ENCODE peak calls at places on chromosomes 12 and 14, in ten cellular contexts. L is Panc1, J is Caco-2, S is mesenchymal stem cell, M is lower lobe of right lung, C is cardiac muscle cell, H is heart right ventricle, O is IMR-90, N is transverse colon, Y is K562. I is an unnamed sample. For H3K9me3, the result is how much of the 10 kb centered on the place peaks cover.

GRCh38 chr12:24913130-24913529 is 35.8 kb downstream of the BCAT1 start:
- DNase-seq in S (no peak), O (no peak), L (no peak), C (no peak), M (no peak), J (no peak), N (no peak), Y (no peak), H (no peak), I (no peak)

GRCh38 chr12:77685112-77685511 is 145.6 kb upstream of the NAV3 start:
- DNase-seq in M (no peak), O (peak), H (no peak), S (peak), Y (no peak), C (peak), L (peak), J (peak), N (peak), I (peak)

GRCh38 chr12:124814741-124815613 is 48.7 kb downstream of the SCARB1 start:
- DNase-seq in M (peak), N (peak), L (no peak), Y (no peak), O (no peak), H (no peak), J (no peak), S (peak), C (peak), I (no peak)

GRCh38 chr14:67240168-67240932 is 885 bp upstream of the PALS1 start:
- DNase-seq in L (no peak), N (peak), H (peak), Y (no peak), O (peak), M (peak), J (peak), S (no peak), C (peak), I (no peak)

GRCh38 chr12:4830568-4830967 is 79.1 kb upstream of the KCNA1 start:
- DNase-seq in L (no peak), Y (no peak), H (no peak), M (no peak), S (no peak), N (no peak), J (no peak), O (no peak), C (peak), I (no peak)

GRCh38 chr12:65464930-65465329 is 186.4 kb downstream of the MSRB3 start:
- DNase-seq in J (no peak), N (peak), S (peak), M (no peak), O (peak), C (peak), Y (no peak), H (no peak), L (no peak), I (no peak)

GRCh38 chr12:114092981-114093380 is 126.9 kb upstream of the RBM19 start:
- DNase-seq in C (no peak), H (no peak), O (no peak), N (no peak), J (no peak), M (no peak), L (no peak), Y (no peak), S (no peak), I (no peak)

GRCh38 chr12:121673013-121673441 is 3.6 kb upstream of the MORN3 start:
- DNase-seq in J (peak), M (no peak), N (peak), H (no peak), S (peak), Y (peak), C (no peak), O (no peak), L (no peak), I (peak)

GRCh38 chr14:81427348-81428058 is 27.4 kb upstream of the STON2 start:
- DNase-seq in L (no peak), S (no peak), O (no peak), J (no peak), Y (peak), M (peak), C (no peak), N (peak), H (peak), I (no peak)

GRCh38 chr12:123907021-123907420 is 65.6 kb downstream of the CCDC92 start:
- DNase-seq in J (no peak), M (no peak), H (no peak), C (no peak), S (no peak), N (no peak), Y (no peak), O (no peak), L (no peak), I (no peak)

GRCh38 chr12:89359615-89360014 is 7.3 kb upstream of the DUSP6 start:
- DNase-seq in J (no peak), Y (no peak), C (no peak), N (no peak), S (no peak), L (no peak), M (no peak), H (no peak), O (no peak), I (no peak)

GRCh38 chr12:71164877-71165197 is 7.0 kb upstream of the TSPAN8 start:
- DNase-seq in Y (no peak), L (no peak), C (no peak), J (no peak), N (peak), M (no peak), S (no peak), O (no peak), H (no peak), I (no peak)

GRCh38 chr14:93857081-93857480 is 68.8 kb upstream of the PRIMA1 start:
- DNase-seq in O (no peak), N (no peak), M (no peak), L (no peak), Y (no peak), H (no peak), S (no peak), J (no peak), C (no peak), I (no peak)

GRCh38 chr12:14272954-14273910 is 92.2 kb upstream of the ATF7IP start:
- DNase-seq in J (no peak), N (no peak), L (no peak), Y (no peak), H (no peak), M (no peak), O (peak), S (peak), C (no peak), I (no peak)

GRCh38 chr12:71636704-71637115 is 26.9 kb downstream of the ZFC3H1 start:
- DNase-seq in L (peak), Y (peak), S (peak), M (no peak), N (no peak), O (peak), J (peak), H (no peak), C (peak), I (peak)

GRCh38 chr14:38605193-38606114 is 349.6 kb upstream of the CLEC14A start:
- DNase-seq in L (no peak), O (no peak), M (no peak), J (no peak), N (no peak), C (peak), H (no peak), S (no peak), Y (no peak), I (no peak)

GRCh38 chr14:20044243-20044642 is 8.4 kb upstream of the OR4K13 start:
- DNase-seq in S (no peak), M (no peak), Y (no peak), C (no peak), L (no peak), N (no peak), O (no peak), J (no peak), H (no peak), I (no peak)
- H3K9me3 ChIP-seq in S (under half), M (under half), Y (under half), C (under half), L (under half), N (under half), O (under half), J (under half), H (under half), I (under half)

DNA sequence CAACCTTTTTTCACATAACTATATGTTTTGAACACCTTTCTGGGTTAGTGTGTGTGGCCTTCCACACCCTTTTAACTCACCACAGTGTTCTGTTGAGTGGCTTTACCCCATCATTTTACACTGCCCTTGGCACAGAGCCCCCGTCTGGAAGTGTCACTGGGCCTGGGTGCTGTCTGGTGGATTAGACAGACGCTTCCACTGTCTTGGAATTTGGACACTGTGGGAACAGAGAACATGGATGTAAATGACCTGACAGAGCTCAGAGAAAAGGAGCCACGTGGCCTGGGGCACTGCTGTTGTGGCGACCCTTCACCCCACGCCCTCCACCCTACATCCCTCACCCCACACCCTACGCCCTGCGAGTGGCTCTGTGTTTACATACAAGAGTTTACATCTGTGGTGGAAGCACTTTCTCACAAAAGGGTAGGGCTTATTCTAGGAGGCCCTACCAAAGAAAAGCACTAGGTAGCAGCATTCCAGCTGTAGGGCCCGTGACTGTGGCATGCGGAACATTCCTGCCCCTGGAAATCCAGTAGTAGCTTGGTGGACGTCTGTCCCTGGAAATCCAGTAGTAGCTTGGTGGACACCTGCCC is 47.6 kb downstream of the B4GALNT3 start:
- DNase-seq in H (no peak), O (no peak), Y (no peak), J (no peak), L (no peak), C (no peak), M (no peak), N (peak), S (no peak), I (no peak)
- H3K4me3 ChIP-seq in H (no peak), O (no peak), Y (no peak), J (no peak), L (no peak), C (no peak), M (no peak), N (no peak), S (no peak), I (no peak)

GRCh38 chr14:36503771-36504741 is 16.0 kb downstream of the NKX2-1 start:
- DNase-seq in L (no peak), H (no peak), S (no peak), J (no peak), M (peak), N (no peak), C (no peak), O (no peak), Y (no peak), I (no peak)
- H3K9me3 ChIP-seq in L (under half), H (under half), S (under half), J (under half), M (under half), N (under half), C (under half), O (under half), Y (under half), I (under half)

GRCh38 chr12:105951732-105952131 is 187.0 kb downstream of the NUAK1 start:
- DNase-seq in O (no peak), L (no peak), S (no peak), J (no peak), C (no peak), N (no peak), H (no peak), M (no peak), Y (no peak), I (no peak)

GRCh38 chr12:105957058-105957457 is 181.7 kb downstream of the NUAK1 start:
- DNase-seq in Y (no peak), O (no peak), L (no peak), N (no peak), M (no peak), H (no peak), C (no peak), J (no peak), S (no peak), I (no peak)

GRCh38 chr12:105955608-105955931 is 183.2 kb downstream of the NUAK1 start:
- DNase-seq in L (no peak), C (no peak), S (no peak), Y (peak), N (no peak), H (no peak), O (no peak), J (no peak), M (no peak), I (no peak)

GRCh38 chr12:105954891-105955607 is 183.7 kb downstream of the NUAK1 start:
- DNase-seq in J (peak), C (peak), H (no peak), S (peak), Y (peak), M (no peak), L (no peak), O (peak), N (no peak), I (no peak)

GRCh38 chr12:105955976-105956375 is 182.8 kb downstream of the NUAK1 start:
- DNase-seq in O (no peak), J (no peak), C (no peak), L (no peak), Y (no peak), N (no peak), S (no peak), M (no peak), H (no peak), I (no peak)
- H3K4me3 ChIP-seq in O (no peak), J (no peak), C (no peak), L (no peak), Y (no peak), N (no peak), S (no peak), M (no peak), H (no peak), I (no peak)